ENCODE peak calls at places on chromosomes 5 and 9, in seven cellular contexts. Z is OCI-LY7, F is esophagus squamous epithelium, X is spleen, Y is fibroblast of lung, K is foreskin fibroblast, M is A549. G is an unnamed sample.

GRCh38 chr5:168647083-168647482 is 67.9 kb upstream of the PANK3 start:
- DNase-seq in Z (no peak), F (no peak), X (no peak), Y (peak; percentile 13), K (peak; percentile 39), M (peak; percentile 70), G (no peak)

GRCh38 chr9:130073373-130073772 is 19.7 kb downstream of the GPR107 start:
- DNase-seq in Z (no peak), F (no peak), X (no peak), Y (peak; percentile 66), K (peak; percentile 14), M (no peak), G (peak; percentile 15)

GRCh38 chr5:27708579-27708978 is 670.2 kb upstream of the CDH9 start:
- DNase-seq in Z (no peak), F (no peak), X (no peak), Y (peak; percentile 45), K (no peak), M (peak; percentile 47), G (peak; percentile 52)

GRCh38 chr9:99056876-99057664 is 47.8 kb upstream of the TGFBR1 start:
- DNase-seq in Z (peak; percentile 20), F (no peak), X (no peak), Y (peak; percentile 95), K (peak; percentile 61), M (no peak), G (peak; percentile 73)

GRCh38 chr5:31048282-31048974 is 145.1 kb upstream of the CDH6 start:
- DNase-seq in Z (no peak), F (no peak), X (no peak), Y (no peak), K (no peak), M (no peak), G (no peak)

GRCh38 chr5:65923339-65923738 is 3.0 kb upstream of the ERBIN start:
- DNase-seq in Z (no peak), F (no peak), X (no peak), Y (peak; percentile 41), K (no peak), M (no peak), G (no peak)

GRCh38 chr5:85293139-85293785 is 908.6 kb upstream of the EDIL3 start:
- DNase-seq in Z (no peak), F (no peak), X (no peak), Y (no peak), K (no peak), M (peak; percentile 6), G (no peak)

GRCh38 chr9:4832786-4833579 is 40.2 kb downstream of the RCL1 start:
- DNase-seq in Z (no peak), F (no peak), X (no peak), Y (peak; percentile 100), K (peak; percentile 97), M (peak; percentile 89), G (peak; percentile 99)

GRCh38 chr9:33132249-33132772 is 34.8 kb downstream of the B4GALT1 start:
- DNase-seq in Z (no peak), F (no peak), X (peak; percentile 23), Y (peak; percentile 90), K (peak; percentile 85), M (peak; percentile 52), G (peak; percentile 65)

GRCh38 chr9:86217076-86217475 is 42.4 kb downstream of the C9orf153 start:
- DNase-seq in Z (no peak), F (no peak), X (no peak), Y (no peak), K (no peak), M (no peak), G (no peak)

GRCh38 chr9:88745281-88746001 is 210.5 kb downstream of the NXNL2 start:
- DNase-seq in Z (no peak), F (no peak), X (peak; percentile 33), Y (peak; percentile 59), K (peak; percentile 96), M (no peak), G (peak; percentile 60)

GRCh38 chr9:134681061-134681661 is 39.6 kb downstream of the COL5A1 start:
- DNase-seq in Z (no peak), F (no peak), X (peak; percentile 54), Y (peak; percentile 66), K (no peak), M (no peak), G (peak; percentile 80)

GRCh38 chr5:52690236-52690685 is 97.5 kb upstream of the ITGA1 start:
- DNase-seq in Z (no peak), F (no peak), X (no peak), Y (peak; percentile 42), K (no peak), M (no peak), G (peak; percentile 40)

GRCh38 chr9:72477862-72478564 is 43.4 kb upstream of the TMC1 start:
- DNase-seq in Z (no peak), F (no peak), X (no peak), Y (peak; percentile 85), K (peak; percentile 56), M (peak; percentile 97), G (peak; percentile 57)

GRCh38 chr5:79806741-79807140 is 117.1 kb downstream of the CMYA5 start:
- DNase-seq in Z (no peak), F (no peak), X (no peak), Y (peak; percentile 33), K (no peak), M (no peak), G (no peak)

GRCh38 chr5:148989567-148989966 is 73.3 kb downstream of the SH3TC2 start:
- DNase-seq in Z (no peak), F (no peak), X (no peak), Y (no peak), K (no peak), M (no peak), G (no peak)

GRCh38 chr9:78919701-78920100 is 622.8 kb downstream of the PSAT1 start:
- DNase-seq in Z (no peak), F (no peak), X (no peak), Y (peak; percentile 74), K (no peak), M (no peak), G (no peak)

GRCh38 chr5:39640552-39640951 is 215.8 kb upstream of the DAB2 start:
- DNase-seq in Z (no peak), F (no peak), X (no peak), Y (no peak), K (no peak), M (no peak), G (no peak)

GRCh38 chr9:34413229-34413852 is 36.6 kb upstream of the MYORG start:
- DNase-seq in Z (peak; percentile 42), F (no peak), X (no peak), Y (peak; percentile 29), K (peak; percentile 28), M (peak; percentile 27), G (peak; percentile 36)

GRCh38 chr5:9156282-9156681 is 389.6 kb downstream of the SEMA5A start:
- DNase-seq in Z (peak; percentile 7), F (no peak), X (no peak), Y (peak; percentile 45), K (peak; percentile 79), M (peak; percentile 5), G (peak; percentile 44)

GRCh38 chr9:4490705-4491620 is 695 bp downstream of the SLC1A1 start:
- DNase-seq in Z (no peak), F (no peak), X (no peak), Y (no peak), K (no peak), M (no peak), G (no peak)

GRCh38 chr5:176833286-176833685 is 22.9 kb downstream of the UNC5A start:
- DNase-seq in Z (no peak), F (no peak), X (no peak), Y (no peak), K (no peak), M (no peak), G (no peak)

GRCh38 chr5:6712136-6712581 is 1.1 kb upstream of the TENT4A start:
- DNase-seq in Z (peak; percentile 56), F (peak; percentile 29), X (peak; percentile 93), Y (peak; percentile 87), K (peak; percentile 61), M (peak; percentile 66), G (peak; percentile 61)

GRCh38 chr5:174243904-174244303 is 198.4 kb downstream of the NSG2 start:
- DNase-seq in Z (no peak), F (no peak), X (no peak), Y (no peak), K (no peak), M (no peak), G (no peak)

GRCh38 chr5:147081256-147081872 is 153.5 kb upstream of the STK32A start:
- DNase-seq in Z (no peak), F (no peak), X (no peak), Y (peak; percentile 46), K (no peak), M (no peak), G (peak; percentile 13)

GRCh38 chr5:140557965-140558364 is 692 bp upstream of the SRA1 start:
- DNase-seq in Z (no peak), F (no peak), X (no peak), Y (no peak), K (no peak), M (no peak), G (no peak)

GRCh38 chr5:16937023-16937379 is 913 bp upstream of the MYO10 start:
- DNase-seq in Z (no peak), F (no peak), X (peak; percentile 41), Y (no peak), K (no peak), M (no peak), G (no peak)

GRCh38 chr5:10381805-10382204 is 28.3 kb downstream of the MARCHF6 start:
- DNase-seq in Z (no peak), F (no peak), X (no peak), Y (no peak), K (no peak), M (no peak), G (no peak)

DNA sequence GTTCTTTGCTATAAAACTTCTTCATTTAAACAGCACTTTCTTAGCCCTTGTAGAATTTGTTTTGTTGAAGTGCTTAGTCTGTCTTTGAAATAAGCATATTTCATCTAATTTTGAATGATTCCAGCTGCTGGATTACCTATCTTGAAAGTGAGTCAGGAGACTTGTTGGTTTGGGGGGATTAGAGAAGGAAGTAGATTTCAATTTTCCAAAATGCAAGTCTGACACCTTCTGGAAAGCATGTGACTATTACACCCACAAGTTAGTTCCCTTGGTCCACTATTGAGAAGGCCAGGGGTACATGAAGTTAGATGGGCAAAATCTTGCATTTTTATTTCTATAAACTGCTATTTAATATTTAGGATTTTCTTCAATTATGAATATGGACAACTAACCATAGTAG is 96.4 kb upstream of the RANBP3L start:
- DNase-seq in Z (peak; percentile 58), F (no peak), X (no peak), Y (peak; percentile 71), K (no peak), M (peak; percentile 14), G (peak; percentile 72)
- TF ChIP-seq CTCF in Z (peak; percentile 89), F (peak; percentile 13), X (peak; percentile 8), Y (peak; percentile 45), K (peak; percentile 42), M (peak; percentile 29), G (peak; percentile 52)

GRCh38 chr9:37301369-37302172 is 120.9 kb upstream of the GRHPR start:
- DNase-seq in Z (peak; percentile 73), F (no peak), X (no peak), Y (no peak), K (no peak), M (no peak), G (no peak)
- H3K4me3 ChIP-seq in Z (peak overlapping the region; percentile 41), F (no peak overlapping the region), X (no peak overlapping the region), Y (no peak overlapping the region), K (no peak overlapping the region), M (no peak overlapping the region), G (no peak overlapping the region)

GRCh38 chr5:21654-22233 is 70.2 kb upstream of the PLEKHG4B start:
- DNase-seq in Z (peak; percentile 27), F (no peak), X (no peak), Y (peak; percentile 14), K (peak; percentile 15), M (peak; percentile 49), G (peak; percentile 9)
- TF ChIP-seq CTCF in Z (peak; percentile 67), F (no peak), X (no peak), Y (peak; percentile 42), K (peak; percentile 37), M (peak; percentile 38), G (peak; percentile 58)

GRCh38 chr5:158164648-158165047 is 305.7 kb upstream of the CLINT1 start:
- DNase-seq in Z (no peak), F (no peak), X (no peak), Y (no peak), K (no peak), M (no peak), G (no peak)
- H3K4me3 ChIP-seq in Z (no peak overlapping the region), F (no peak overlapping the region), X (no peak overlapping the region), Y (no peak overlapping the region), K (no peak overlapping the region), M (no peak overlapping the region), G (no peak overlapping the region)